ENCODE peak calls at places on chromosome 12, in nine cellular contexts. K is pancreas, T is trophoblast cell, I is uterus, L is GM23248, G is cardiac muscle cell, F is endodermal cell, Y is endothelial cell of umbilical vein, H is left lung. A is an unnamed sample.

GRCh38 chr12:108884116-108885012 is 4.5 kb downstream of the DAO start:
- DNase-seq in K (peak; percentile 21), T (peak; percentile 45), I (no peak), L (peak; percentile 37), G (peak; percentile 46), F (peak; percentile 93), Y (peak; percentile 28), H (peak; percentile 82), A (peak; percentile 30)

GRCh38 chr12:15227004-15227679 is 5.9 kb upstream of the RERG start:
- DNase-seq in K (no peak), T (peak; percentile 12), I (peak; percentile 37), L (peak; percentile 81), G (peak; percentile 76), F (peak; percentile 81), Y (peak; percentile 55), H (no peak), A (no peak)

GRCh38 chr12:22437031-22437806 is 102.7 kb upstream of the ST8SIA1 start:
- DNase-seq in K (no peak), T (peak; percentile 79), I (no peak), L (peak; percentile 1), G (no peak), F (peak; percentile 85), Y (no peak), H (peak; percentile 24), A (no peak)

GRCh38 chr12:96404683-96405082 is 4.4 kb upstream of the CDK17 start:
- DNase-seq in K (no peak), T (no peak), I (no peak), L (no peak), G (peak; percentile 33), F (no peak), Y (no peak), H (no peak), A (no peak)

GRCh38 chr12:117878598-117878997 is 90.2 kb downstream of the KSR2 start:
- DNase-seq in K (no peak), T (no peak), I (no peak), L (no peak), G (no peak), F (peak; percentile 54), Y (no peak), H (no peak), A (no peak)

GRCh38 chr12:113684053-113684907 is 212.6 kb upstream of the LHX5 start:
- DNase-seq in K (no peak), T (no peak), I (no peak), L (no peak), G (peak; percentile 10), F (peak; percentile 72), Y (no peak), H (no peak), A (no peak)

GRCh38 chr12:11877869-11878780 is 192.6 kb upstream of the BCL2L14 start:
- DNase-seq in K (peak; percentile 65), T (no peak), I (peak; percentile 39), L (peak; percentile 87), G (peak; percentile 68), F (peak; percentile 71), Y (peak; percentile 84), H (no peak), A (no peak)

GRCh38 chr12:111437816-111438454 is 32.2 kb downstream of the SH2B3 start:
- DNase-seq in K (no peak), T (no peak), I (no peak), L (peak; percentile 92), G (peak; percentile 90), F (peak; percentile 64), Y (peak; percentile 95), H (no peak), A (no peak)

GRCh38 chr12:104220931-104221330 is 5.4 kb downstream of the TXNRD1 start:
- DNase-seq in K (no peak), T (no peak), I (no peak), L (no peak), G (no peak), F (no peak), Y (no peak), H (no peak), A (no peak)

GRCh38 chr12:85004199-85004598 is 31.9 kb downstream of the TSPAN19 start:
- DNase-seq in K (no peak), T (no peak), I (no peak), L (no peak), G (no peak), F (no peak), Y (no peak), H (no peak), A (no peak)

GRCh38 chr12:99598785-99599184 is 48.8 kb upstream of the GARIN6 start:
- DNase-seq in K (no peak), T (no peak), I (no peak), L (no peak), G (no peak), F (no peak), Y (no peak), H (no peak), A (no peak)
- H3K36me3 ChIP-seq in K (no peaks in the 10 kb centered on the region), T (no peaks in the 10 kb centered on the region), I (no peaks in the 10 kb centered on the region), L (no peaks in the 10 kb centered on the region), G (no peaks in the 10 kb centered on the region), F (no peaks in the 10 kb centered on the region), Y (no peaks in the 10 kb centered on the region), H (no peaks in the 10 kb centered on the region), A (no peaks in the 10 kb centered on the region)

GRCh38 chr12:56158926-56159461 is 835 bp downstream of the MYL6 start:
- DNase-seq in K (peak; percentile 58), T (peak; percentile 57), I (peak; percentile 80), L (peak; percentile 69), G (peak; percentile 87), F (peak; percentile 89), Y (peak; percentile 57), H (peak; percentile 89), A (no peak)
- H3K4me1 ChIP-seq in K (peaks cover 23% of the 10 kb centered on the region), T (peaks cover 25% of the 10 kb centered on the region), I (peaks cover 16% of the 10 kb centered on the region), L (peaks cover 14% of the 10 kb centered on the region), G (peaks cover 28% of the 10 kb centered on the region), F (peaks cover 15% of the 10 kb centered on the region), Y (peaks cover 22% of the 10 kb centered on the region), H (peaks cover 45% of the 10 kb centered on the region), A (peaks cover 33% of the 10 kb centered on the region)

GRCh38 chr12:53472183-53472582 is 20.3 kb downstream of the PCBP2 start:
- DNase-seq in K (no peak), T (no peak), I (no peak), L (no peak), G (no peak), F (no peak), Y (no peak), H (no peak), A (no peak)

GRCh38 chr12:53478865-53479264 is 20.4 kb downstream of the MAP3K12 start:
- DNase-seq in K (no peak), T (no peak), I (no peak), L (peak; percentile 78), G (no peak), F (no peak), Y (no peak), H (no peak), A (no peak)

GRCh38 chr12:53476769-53477209 is 22.5 kb downstream of the MAP3K12 start:
- DNase-seq in K (no peak), T (no peak), I (no peak), L (peak; percentile 53), G (peak; percentile 48), F (peak; percentile 70), Y (peak; percentile 36), H (no peak), A (no peak)

GRCh38 chr12:53474077-53474476 is 22.2 kb downstream of the PCBP2 start:
- DNase-seq in K (no peak), T (no peak), I (no peak), L (no peak), G (no peak), F (no peak), Y (no peak), H (no peak), A (no peak)

DNA sequence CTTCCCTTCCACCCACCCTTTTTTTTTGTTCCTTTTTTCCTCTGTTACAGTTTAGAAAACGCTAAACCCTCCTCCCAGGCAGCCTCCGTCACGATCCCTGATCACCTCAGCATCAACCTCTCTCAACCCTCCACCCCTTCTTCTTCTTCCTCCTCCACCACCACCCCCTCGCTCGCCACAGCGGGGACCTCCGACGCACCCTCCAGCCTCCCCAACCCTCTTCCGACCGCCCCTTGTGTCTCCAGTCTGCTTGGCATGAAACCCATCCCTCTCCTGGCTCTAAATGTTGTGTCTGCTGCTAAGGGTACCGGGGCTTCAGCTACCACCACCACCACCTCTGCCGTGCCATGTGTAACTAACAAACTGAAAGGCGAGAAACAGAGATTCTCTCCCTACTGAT is 22.9 kb downstream of the PCBP2 start:
- DNase-seq in K (no peak), T (no peak), I (no peak), L (no peak), G (no peak), F (peak; percentile 52), Y (no peak), H (no peak), A (no peak)
- H3K27ac ChIP-seq in K (no peak overlapping the region), T (no peak overlapping the region), I (peak overlapping the region; percentile 57), L (peak overlapping the region; percentile 36), G (peak overlapping the region; percentile 66), F (no peak overlapping the region), Y (no peak overlapping the region), H (peak overlapping the region; percentile 18), A (peak overlapping the region; percentile 34)

GRCh38 chr12:122306407-122306806 is 40.1 kb upstream of the VPS33A start:
- DNase-seq in K (no peak), T (no peak), I (no peak), L (no peak), G (no peak), F (peak; percentile 83), Y (no peak), H (no peak), A (no peak)

GRCh38 chr12:122309564-122310121 is 43.3 kb upstream of the VPS33A start:
- DNase-seq in K (no peak), T (no peak), I (no peak), L (no peak), G (no peak), F (no peak), Y (no peak), H (no peak), A (no peak)

GRCh38 chr12:122308811-122309210 is 42.5 kb upstream of the VPS33A start:
- DNase-seq in K (no peak), T (no peak), I (no peak), L (peak; percentile 74), G (no peak), F (no peak), Y (no peak), H (no peak), A (no peak)

GRCh38 chr12:122312926-122313325 is 46.6 kb upstream of the VPS33A start:
- DNase-seq in K (no peak), T (no peak), I (no peak), L (no peak), G (no peak), F (no peak), Y (no peak), H (no peak), A (no peak)

GRCh38 chr12:122310636-122311035 is 44.3 kb upstream of the VPS33A start:
- DNase-seq in K (no peak), T (no peak), I (no peak), L (no peak), G (no peak), F (no peak), Y (no peak), H (no peak), A (no peak)
- H3K36me3 ChIP-seq in K (peaks cover 34% of the 10 kb centered on the region), T (peaks cover 24% of the 10 kb centered on the region), I (no peaks in the 10 kb centered on the region), L (peaks cover 37% of the 10 kb centered on the region), G (peaks cover 3% of the 10 kb centered on the region), F (peaks cover 52% of the 10 kb centered on the region), Y (peaks cover 16% of the 10 kb centered on the region), H (no peaks in the 10 kb centered on the region), A (peaks cover 37% of the 10 kb centered on the region)